ENCODE peak calls at places on chromosomes 1 and 21, in nine cellular contexts. W is breast epithelium, X is GM23248, K is brain microvascular endothelial cell, R is dorsolateral prefrontal cortex, J is HCT116, G is ovary, Z is H9, A is Panc1. E is an unnamed sample.
A peak's percentile ranks its signal among the peaks of the same experiment; 100 is the strongest.

GRCh38 chr21:26042181-26042876 is 128.2 kb downstream of the APP start:
- DNase-seq in W (no peak), X (no peak), K (no peak), R (no peak), J (no peak), G (no peak), Z (no peak), A (no peak), E (no peak)

GRCh38 chr21:32524010-32524719 is 61.2 kb downstream of the TCP10L start:
- DNase-seq in W (no peak), X (peak; percentile 90), K (peak; percentile 64), R (no peak), J (no peak), G (no peak), Z (no peak), A (no peak), E (no peak)

GRCh38 chr1:171292799-171293198 is 21.2 kb upstream of the FMO4 start:
- DNase-seq in W (no peak), X (peak; percentile 45), K (no peak), R (no peak), J (no peak), G (no peak), Z (no peak), A (no peak), E (no peak)

GRCh38 chr1:9322845-9323244 is 30.2 kb downstream of the SPSB1 start:
- DNase-seq in W (no peak), X (no peak), K (no peak), R (no peak), J (no peak), G (no peak), Z (no peak), A (no peak), E (no peak)

GRCh38 chr1:55716151-55716550 is 501.0 kb upstream of the USP24 start:
- DNase-seq in W (no peak), X (no peak), K (no peak), R (no peak), J (no peak), G (no peak), Z (no peak), A (no peak), E (no peak)

GRCh38 chr1:226047495-226047894 is 15.0 kb upstream of the H3-3A start:
- DNase-seq in W (no peak), X (peak; percentile 80), K (peak; percentile 4), R (no peak), J (no peak), G (peak; percentile 61), Z (no peak), A (no peak), E (no peak)

GRCh38 chr1:53294557-53294956 is 33.3 kb downstream of the LRP8 start:
- DNase-seq in W (no peak), X (peak; percentile 88), K (peak; percentile 46), R (peak; percentile 81), J (no peak), G (no peak), Z (no peak), A (no peak), E (no peak)

GRCh38 chr1:214325401-214325800 is 44.4 kb downstream of the SMYD2 start:
- DNase-seq in W (no peak), X (no peak), K (no peak), R (no peak), J (no peak), G (no peak), Z (no peak), A (no peak), E (no peak)

GRCh38 chr1:109392788-109393580 is 4.7 kb downstream of the SORT1 start:
- DNase-seq in W (no peak), X (peak; percentile 68), K (peak; percentile 65), R (peak; percentile 82), J (no peak), G (no peak), Z (no peak), A (no peak), E (no peak)

GRCh38 chr1:95115708-95116137 is 1.4 kb upstream of the TLCD4 start:
- DNase-seq in W (no peak), X (no peak), K (no peak), R (no peak), J (no peak), G (no peak), Z (no peak), A (no peak), E (no peak)

GRCh38 chr1:95364546-95364945 is 130.5 kb downstream of the RWDD3 start:
- DNase-seq in W (no peak), X (no peak), K (no peak), R (no peak), J (no peak), G (no peak), Z (no peak), A (no peak), E (no peak)

GRCh38 chr1:244104309-244105060 is 53.4 kb downstream of the ZBTB18 start:
- DNase-seq in W (no peak), X (peak; percentile 94), K (peak; percentile 95), R (no peak), J (no peak), G (no peak), Z (no peak), A (no peak), E (no peak)

DNA sequence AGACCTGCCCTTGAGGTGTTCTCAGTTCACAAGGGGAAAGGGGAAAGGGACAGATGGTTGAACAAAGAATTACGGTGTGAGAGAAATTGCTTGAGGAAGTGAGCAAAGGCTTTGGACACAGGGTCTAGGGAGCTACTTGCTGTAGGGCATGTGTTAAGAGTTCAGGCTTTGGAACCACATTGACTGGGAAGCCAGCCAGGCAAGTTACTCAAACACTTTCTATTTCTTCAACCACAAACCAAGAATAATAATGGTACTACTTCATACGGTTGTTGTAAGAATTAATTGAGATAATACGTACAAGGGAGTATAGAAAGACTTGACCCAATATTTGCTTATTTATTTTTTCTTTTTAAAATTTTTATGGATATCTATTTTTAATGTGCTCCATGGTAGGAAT is 26.6 kb downstream of the AK4 start:
- DNase-seq in W (peak; percentile 89), X (peak; percentile 96), K (peak; percentile 98), R (no peak), J (peak; percentile 70), G (peak; percentile 42), Z (no peak), A (no peak), E (no peak)
- H3K27ac ChIP-seq in W (peak overlapping the region; percentile 80), X (peak overlapping the region; percentile 32), K (peak overlapping the region; percentile 56), R (no peak overlapping the region), J (peak overlapping the region; percentile 35), G (no peak overlapping the region), Z (no peak overlapping the region), A (peak overlapping the region; percentile 64), E (no peak overlapping the region)

GRCh38 chr1:22806584-22806983 is 95.9 kb downstream of the EPHB2 start:
- DNase-seq in W (no peak), X (no peak), K (no peak), R (peak; percentile 78), J (no peak), G (no peak), Z (no peak), A (no peak), E (no peak)
- H3K27ac ChIP-seq in W (no peak overlapping the region), X (no peak overlapping the region), K (no peak overlapping the region), R (peak overlapping the region; percentile 89), J (no peak overlapping the region), G (no peak overlapping the region), Z (no peak overlapping the region), A (no peak overlapping the region), E (no peak overlapping the region)

GRCh38 chr1:234710936-234711335 is 101.0 kb upstream of the IRF2BP2 start:
- DNase-seq in W (no peak), X (no peak), K (no peak), R (no peak), J (no peak), G (no peak), Z (no peak), A (no peak), E (no peak)

GRCh38 chr1:234709473-234710279 is 99.7 kb upstream of the IRF2BP2 start:
- DNase-seq in W (no peak), X (no peak), K (no peak), R (no peak), J (no peak), G (no peak), Z (peak; percentile 21), A (no peak), E (no peak)

GRCh38 chr1:234710381-234710780 is 100.4 kb upstream of the IRF2BP2 start:
- DNase-seq in W (no peak), X (no peak), K (no peak), R (no peak), J (no peak), G (no peak), Z (peak; percentile 22), A (no peak), E (no peak)

GRCh38 chr1:234707641-234708040 is 97.7 kb upstream of the IRF2BP2 start:
- DNase-seq in W (no peak), X (peak; percentile 46), K (no peak), R (no peak), J (no peak), G (no peak), Z (no peak), A (no peak), E (no peak)

DNA sequence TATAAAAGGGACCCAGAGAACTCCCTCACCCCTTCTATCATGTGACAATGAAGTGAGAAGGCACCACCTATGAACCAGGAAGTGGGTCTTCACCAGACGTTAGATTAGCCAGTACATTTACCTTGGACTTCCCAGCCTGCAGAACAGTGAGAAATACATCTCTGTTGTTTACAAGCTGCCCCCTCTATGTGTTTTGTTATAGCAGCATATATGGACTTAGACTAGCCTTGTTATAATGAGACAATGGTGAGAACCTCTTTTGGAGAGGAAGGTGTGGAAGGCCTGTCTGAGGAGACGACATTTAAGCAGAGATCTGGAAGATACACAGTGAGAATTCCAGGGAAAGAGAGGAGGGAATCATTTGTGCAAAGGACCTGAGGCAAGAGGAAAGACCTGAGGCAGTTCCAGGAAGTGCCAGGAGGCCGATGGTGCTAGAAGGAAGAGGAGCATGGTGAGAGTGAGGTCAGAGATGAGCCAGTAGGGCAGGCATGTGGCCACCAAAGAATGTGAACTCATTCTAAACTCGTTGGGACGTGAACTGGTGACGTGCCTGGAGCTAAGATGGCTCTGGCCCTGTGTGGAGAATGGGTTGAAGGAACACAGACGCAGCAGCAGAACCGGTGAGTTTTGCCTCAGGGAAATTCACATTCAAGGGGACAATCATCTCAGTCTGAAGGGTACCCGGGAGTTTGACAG is 98.9 kb upstream of the IRF2BP2 start:
- DNase-seq in W (no peak), X (no peak), K (no peak), R (no peak), J (no peak), G (no peak), Z (no peak), A (no peak), E (no peak)
- H3K27ac ChIP-seq in W (peak overlapping the region; percentile 27), X (no peak overlapping the region), K (no peak overlapping the region), R (no peak overlapping the region), J (no peak overlapping the region), G (no peak overlapping the region), Z (no peak overlapping the region), A (peak overlapping the region; percentile 76), E (no peak overlapping the region)

GRCh38 chr1:204128464-204128963 is 23.3 kb downstream of the ETNK2 start:
- DNase-seq in W (no peak), X (peak; percentile 30), K (no peak), R (no peak), J (no peak), G (no peak), Z (no peak), A (no peak), E (no peak)
- H3K27ac ChIP-seq in W (peak overlapping the region; percentile 84), X (peak overlapping the region; percentile 6), K (no peak overlapping the region), R (no peak overlapping the region), J (no peak overlapping the region), G (peak overlapping the region; percentile 66), Z (no peak overlapping the region), A (peak overlapping the region; percentile 23), E (peak overlapping the region; percentile 94)